ENCODE peak calls at places on chromosomes 13 and 19, in nine cellular contexts. R is lower lobe of right lung, A is ovary, I is stomach, F is psoas muscle, G is neural progenitor cell, Y is neuronal stem cell, U is heart right ventricle, P is cardiac muscle cell. L is an unnamed sample.
A peak's percentile ranks its signal among the peaks of the same experiment; 100 is the strongest.

GRCh38 chr19:33498391-33499000 is 23.1 kb downstream of the PEPD start:
- DNase-seq in R (peak; percentile 30), P (no peak), G (no peak), U (no peak), I (no peak), F (no peak), Y (no peak), A (no peak), L (no peak)

GRCh38 chr19:41999071-41999877 is 5.2 kb upstream of the ATP1A3 start:
- DNase-seq in U (no peak), G (peak; percentile 76), A (no peak), R (no peak), Y (no peak), F (no peak), P (no peak), I (no peak), L (no peak)

GRCh38 chr13:59914556-59914955 is 249.2 kb downstream of the DIAPH3 start:
- DNase-seq in I (no peak), U (no peak), A (no peak), R (no peak), G (no peak), Y (no peak), F (no peak), P (peak; percentile 2), L (no peak)

GRCh38 chr13:98133949-98134348 is 8.9 kb upstream of the FARP1 start:
- DNase-seq in P (no peak), G (no peak), A (no peak), F (no peak), Y (no peak), U (no peak), R (no peak), I (no peak), L (no peak)

GRCh38 chr19:47107201-47107952 is 6.2 kb downstream of the ZC3H4 start:
- DNase-seq in F (no peak), Y (no peak), A (no peak), G (no peak), P (no peak), U (no peak), I (peak; percentile 32), R (no peak), L (no peak)

GRCh38 chr19:47143322-47144073 is 12.9 kb downstream of the SAE1 start:
- DNase-seq in R (no peak), F (no peak), A (no peak), U (no peak), G (no peak), Y (no peak), P (no peak), I (no peak), L (no peak)

GRCh38 chr19:5557691-5558090 is 10.1 kb downstream of the TINCR start:
- DNase-seq in I (no peak), R (no peak), A (no peak), F (no peak), P (no peak), U (no peak), Y (no peak), G (no peak), L (no peak)

GRCh38 chr19:45098521-45099464 is 5.8 kb downstream of the PPP1R37 start:
- DNase-seq in P (peak; percentile 65), R (no peak), I (peak; percentile 79), U (peak; percentile 34), F (peak; percentile 74), G (no peak), A (peak; percentile 69), Y (no peak), L (peak; percentile 48)

GRCh38 chr19:44757735-44758505 is 9.4 kb downstream of the BCL3 start:
- DNase-seq in G (peak; percentile 90), Y (peak; percentile 71), F (peak; percentile 87), P (peak; percentile 77), U (peak; percentile 87), I (peak; percentile 61), A (peak; percentile 86), R (peak; percentile 80), L (peak; percentile 85)

GRCh38 chr13:99662678-99663077 is 161.4 kb downstream of the TM9SF2 start:
- DNase-seq in P (no peak), U (no peak), A (no peak), I (no peak), G (no peak), F (no peak), R (no peak), Y (no peak), L (no peak)

GRCh38 chr13:43805071-43805468 is 18.3 kb upstream of the ENOX1 start:
- DNase-seq in I (no peak), G (no peak), Y (no peak), P (peak; percentile 62), F (no peak), U (no peak), R (no peak), A (no peak), L (no peak)

GRCh38 chr13:40102854-40103253 is 447.4 kb downstream of the COG6 start:
- DNase-seq in A (peak; percentile 41), P (peak; percentile 73), Y (no peak), G (no peak), U (no peak), R (no peak), F (no peak), I (peak; percentile 52), L (peak; percentile 29)

GRCh38 chr13:24618219-24618955 is 61.8 kb upstream of the ATP12A start:
- DNase-seq in A (no peak), G (no peak), Y (no peak), I (peak; percentile 37), U (no peak), F (no peak), P (no peak), R (no peak), L (no peak)

GRCh38 chr19:16227837-16228636 is 30.3 kb downstream of the AP1M1 start:
- DNase-seq in R (no peak), F (peak; percentile 46), G (no peak), A (no peak), Y (no peak), U (no peak), P (no peak), I (no peak), L (peak; percentile 47)

GRCh38 chr19:16226184-16226591 is 28.5 kb downstream of the AP1M1 start:
- DNase-seq in Y (no peak), R (no peak), A (no peak), I (no peak), F (peak; percentile 48), P (no peak), U (no peak), G (no peak), L (no peak)

GRCh38 chr19:16229322-16229641 is 31.6 kb downstream of the AP1M1 start:
- DNase-seq in R (no peak), P (no peak), A (no peak), F (peak; percentile 39), G (no peak), U (no peak), I (no peak), Y (no peak), L (no peak)

GRCh38 chr19:16226878-16227836 is 29.4 kb downstream of the AP1M1 start:
- DNase-seq in R (no peak), F (peak; percentile 47), Y (no peak), U (no peak), I (no peak), G (no peak), A (no peak), P (no peak), L (no peak)

DNA sequence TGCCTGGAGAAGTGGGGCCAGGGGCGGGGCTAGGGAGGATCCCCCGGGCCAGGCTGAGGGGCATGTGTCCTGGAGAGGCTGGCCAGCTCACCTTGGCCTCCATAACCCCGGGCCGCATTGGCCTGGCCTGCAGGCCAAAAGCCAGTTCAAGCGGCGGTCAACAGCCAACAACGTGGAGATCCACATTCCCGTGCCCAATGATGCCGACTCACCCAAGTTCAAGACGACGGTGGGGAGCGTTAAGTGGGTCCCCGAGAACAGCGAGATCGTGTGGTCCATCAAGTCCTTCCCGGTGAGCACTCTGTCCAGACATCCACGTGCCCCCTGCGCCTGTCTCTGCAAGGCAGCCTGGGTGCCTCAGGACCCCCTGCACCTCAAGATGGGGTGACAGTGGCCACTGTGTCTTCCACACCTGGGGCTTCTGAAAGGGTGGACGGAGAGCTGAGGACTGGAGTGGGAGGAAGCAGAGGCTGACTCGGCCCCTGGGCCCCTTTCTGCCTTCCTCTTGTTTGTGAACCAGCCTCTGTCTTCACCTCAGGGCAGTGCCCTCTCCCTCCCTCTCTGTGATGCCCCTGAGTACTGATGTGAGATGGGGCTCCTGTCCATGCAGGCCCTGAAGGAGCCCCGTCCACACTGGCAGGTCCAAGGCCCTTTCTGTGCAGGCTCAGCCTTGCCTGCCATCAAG is 31.1 kb downstream of the AP1M1 start:
- DNase-seq in U (no peak), R (no peak), Y (no peak), I (no peak), F (no peak), A (no peak), P (no peak), G (no peak), L (no peak)
- H3K36me3 ChIP-seq in U (peaks cover 8% of the 10 kb centered on the region), R (peaks cover 98% of the 10 kb centered on the region), Y (peaks cover 89% of the 10 kb centered on the region), I (peaks cover 98% of the 10 kb centered on the region), F (peaks cover 9% of the 10 kb centered on the region), A (no peaks in the 10 kb centered on the region), P (peaks cover 3% of the 10 kb centered on the region), G (no peaks in the 10 kb centered on the region), L (peaks cover 5% of the 10 kb centered on the region)

GRCh38 chr19:8457802-8458201 is 13.0 kb downstream of the HNRNPM start:
- DNase-seq in G (no peak), F (no peak), Y (no peak), U (no peak), R (no peak), A (no peak), P (no peak), I (no peak), L (no peak)

GRCh38 chr19:8454218-8454617 is 9.4 kb downstream of the HNRNPM start:
- DNase-seq in I (no peak), U (no peak), P (no peak), A (no peak), G (no peak), F (no peak), Y (no peak), R (no peak), L (no peak)

GRCh38 chr19:8457209-8457608 is 12.4 kb downstream of the HNRNPM start:
- DNase-seq in I (no peak), U (no peak), P (no peak), A (no peak), R (no peak), F (no peak), Y (no peak), G (no peak), L (no peak)

GRCh38 chr19:8455018-8455417 is 10.2 kb downstream of the HNRNPM start:
- DNase-seq in I (no peak), G (no peak), P (no peak), R (no peak), F (no peak), Y (no peak), U (no peak), A (no peak), L (no peak)

GRCh38 chr19:8456064-8456463 is 11.3 kb downstream of the HNRNPM start:
- DNase-seq in P (no peak), U (no peak), R (no peak), A (no peak), Y (no peak), I (no peak), F (peak; percentile 61), G (peak; percentile 58), L (no peak)
- H3K4me1 ChIP-seq in P (peaks cover 35% of the 10 kb centered on the region), U (peaks cover 100% of the 10 kb centered on the region), R (peaks cover 91% of the 10 kb centered on the region), A (peaks cover 22% of the 10 kb centered on the region), Y (peaks cover 6% of the 10 kb centered on the region), I (peaks cover 96% of the 10 kb centered on the region), F (peaks cover 100% of the 10 kb centered on the region), G (peaks cover 43% of the 10 kb centered on the region), L (peaks cover 99% of the 10 kb centered on the region)

GRCh38 chr19:16340092-16340491 is 15.5 kb downstream of the KLF2 start:
- DNase-seq in F (no peak), U (no peak), R (no peak), I (no peak), Y (no peak), A (peak; percentile 81), G (no peak), P (no peak), L (no peak)
- H3K4me3 ChIP-seq in F (no peak overlapping the region), U (no peak overlapping the region), R (no peak overlapping the region), I (no peak overlapping the region), Y (no peak overlapping the region), A (no peak overlapping the region), G (no peak overlapping the region), P (no peak overlapping the region), L (no peak overlapping the region)

GRCh38 chr19:3518231-3518630 is 12.1 kb downstream of the FZR1 start:
- DNase-seq in U (no peak), Y (no peak), G (no peak), R (no peak), I (no peak), A (no peak), P (no peak), F (no peak), L (no peak)
- H3K36me3 ChIP-seq in U (no peaks in the 10 kb centered on the region), Y (peaks cover 83% of the 10 kb centered on the region), G (no peaks in the 10 kb centered on the region), R (peaks cover 40% of the 10 kb centered on the region), I (peaks cover 51% of the 10 kb centered on the region), A (no peaks in the 10 kb centered on the region), P (no peaks in the 10 kb centered on the region), F (no peaks in the 10 kb centered on the region), L (no peaks in the 10 kb centered on the region)